ENCODE peak calls at places on chromosomes 6 and 20, in seven cellular contexts. One of them, this sample, is unnamed.

GRCh38 chr6:115830895-115831294 is 229.8 kb downstream of the FRK start:
- DNase-seq in fibroblast of lung: no peak
- DNase-seq in cardiac muscle cell: no peak
- DNase-seq in AG04450: no peak
- DNase-seq in CD8-positive, alpha-beta T cell: no peak
- DNase-seq in left lung: no peak
- DNase-seq in AG10803: no peak
- DNase-seq in this sample: no peak

GRCh38 chr20:2108987-2109386 is 7.4 kb downstream of the STK35 start:
- DNase-seq in cardiac muscle cell: no peak
- DNase-seq in AG10803: peak
- DNase-seq in AG04450: peak
- DNase-seq in left lung: no peak
- DNase-seq in CD8-positive, alpha-beta T cell: peak
- DNase-seq in fibroblast of lung: peak
- DNase-seq in this sample: no peak

GRCh38 chr6:12420626-12421025 is 130.5 kb downstream of the EDN1 start:
- DNase-seq in fibroblast of lung: no peak
- DNase-seq in AG10803: peak
- DNase-seq in CD8-positive, alpha-beta T cell: no peak
- DNase-seq in cardiac muscle cell: no peak
- DNase-seq in AG04450: no peak
- DNase-seq in left lung: no peak
- DNase-seq in this sample: no peak

GRCh38 chr6:34114695-34115395 is 31.0 kb downstream of the GRM4 start:
- DNase-seq in CD8-positive, alpha-beta T cell: no peak
- DNase-seq in AG10803: no peak
- DNase-seq in AG04450: no peak
- DNase-seq in cardiac muscle cell: no peak
- DNase-seq in left lung: no peak
- DNase-seq in fibroblast of lung: no peak
- DNase-seq in this sample: no peak

GRCh38 chr20:16393836-16394235 is 179.4 kb downstream of the KIF16B start:
- DNase-seq in cardiac muscle cell: no peak
- DNase-seq in CD8-positive, alpha-beta T cell: no peak
- DNase-seq in left lung: no peak
- DNase-seq in fibroblast of lung: no peak
- DNase-seq in AG04450: no peak
- DNase-seq in AG10803: no peak
- DNase-seq in this sample: no peak

GRCh38 chr6:142838821-142839685 is 105.9 kb downstream of the HIVEP2 start:
- DNase-seq in AG10803: no peak
- DNase-seq in cardiac muscle cell: no peak
- DNase-seq in CD8-positive, alpha-beta T cell: no peak
- DNase-seq in AG04450: no peak
- DNase-seq in left lung: no peak
- DNase-seq in fibroblast of lung: no peak
- DNase-seq in this sample: no peak

GRCh38 chr6:154921482-154921881 is 73.6 kb upstream of the TIAM2 start:
- DNase-seq in left lung: no peak
- DNase-seq in fibroblast of lung: no peak
- DNase-seq in CD8-positive, alpha-beta T cell: no peak
- DNase-seq in cardiac muscle cell: no peak
- DNase-seq in AG10803: no peak
- DNase-seq in AG04450: no peak
- DNase-seq in this sample: no peak

GRCh38 chr20:2114990-2115681 is 13.5 kb downstream of the STK35 start:
- DNase-seq in fibroblast of lung: peak
- DNase-seq in CD8-positive, alpha-beta T cell: no peak
- DNase-seq in AG04450: peak
- DNase-seq in AG10803: peak
- DNase-seq in cardiac muscle cell: no peak
- DNase-seq in left lung: no peak
- DNase-seq in this sample: no peak

GRCh38 chr6:129641344-129641743 is 68.6 kb downstream of the ARHGAP18 start:
- DNase-seq in left lung: no peak
- DNase-seq in fibroblast of lung: peak
- DNase-seq in AG04450: no peak
- DNase-seq in cardiac muscle cell: no peak
- DNase-seq in CD8-positive, alpha-beta T cell: no peak
- DNase-seq in AG10803: peak
- DNase-seq in this sample: no peak

GRCh38 chr6:37134622-37135191 is 35.2 kb upstream of the PIM1 start:
- DNase-seq in left lung: no peak
- DNase-seq in AG10803: peak
- DNase-seq in cardiac muscle cell: no peak
- DNase-seq in AG04450: peak
- DNase-seq in CD8-positive, alpha-beta T cell: peak
- DNase-seq in fibroblast of lung: peak
- DNase-seq in this sample: no peak

GRCh38 chr6:77463881-77464867 is 883 bp upstream of the HTR1B start:
- DNase-seq in AG10803: no peak
- DNase-seq in AG04450: no peak
- DNase-seq in CD8-positive, alpha-beta T cell: no peak
- DNase-seq in left lung: peak
- DNase-seq in fibroblast of lung: no peak
- DNase-seq in cardiac muscle cell: peak
- DNase-seq in this sample: no peak

GRCh38 chr20:19531446-19531845 is 226.6 kb upstream of the RIN2 start:
- DNase-seq in AG10803: no peak
- DNase-seq in AG04450: no peak
- DNase-seq in cardiac muscle cell: no peak
- DNase-seq in CD8-positive, alpha-beta T cell: no peak
- DNase-seq in fibroblast of lung: no peak
- DNase-seq in left lung: no peak
- DNase-seq in this sample: no peak

GRCh38 chr20:11301699-11302098 is 616.0 kb upstream of the BTBD3 start:
- DNase-seq in AG10803: no peak
- DNase-seq in fibroblast of lung: no peak
- DNase-seq in cardiac muscle cell: no peak
- DNase-seq in AG04450: no peak
- DNase-seq in left lung: no peak
- DNase-seq in CD8-positive, alpha-beta T cell: no peak
- DNase-seq in this sample: no peak

DNA sequence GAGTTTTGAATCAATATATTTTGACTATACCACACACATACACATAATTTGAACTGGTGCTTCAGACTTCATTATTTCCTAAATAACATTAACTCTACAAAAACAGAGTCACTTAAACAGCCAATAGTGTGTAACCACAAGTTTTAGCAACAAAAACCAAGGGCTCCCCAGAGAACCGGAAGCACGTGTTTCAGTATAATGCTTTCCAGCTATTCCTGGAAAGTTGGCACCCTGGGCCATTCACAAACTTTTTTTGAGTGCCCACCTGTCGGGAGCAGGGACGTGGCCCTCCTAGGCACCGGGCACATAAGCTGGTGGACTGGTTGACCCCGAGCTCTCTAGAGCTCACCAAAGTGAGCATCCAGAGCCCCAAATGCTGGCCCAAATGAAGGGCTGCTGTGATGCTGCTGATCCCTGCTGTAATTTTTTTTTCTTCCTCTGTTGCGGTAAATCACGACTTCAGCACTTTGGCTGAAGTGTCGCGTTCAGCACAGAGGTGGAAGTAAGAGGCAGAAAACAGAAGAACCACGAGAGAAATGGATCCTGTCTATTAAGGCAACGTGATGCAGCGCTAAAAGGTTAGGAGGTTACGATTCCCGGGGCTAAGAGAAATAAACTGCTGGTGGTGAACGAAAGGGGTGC is 1.8 kb upstream of the SLC35D3 start:
- DNase-seq in fibroblast of lung: no peak
- DNase-seq in AG10803: no peak
- DNase-seq in left lung: no peak
- DNase-seq in cardiac muscle cell: no peak
- DNase-seq in AG04450: no peak
- DNase-seq in CD8-positive, alpha-beta T cell: no peak
- DNase-seq in this sample: no peak
- H3K4me3 ChIP-seq in fibroblast of lung: peak
- H3K4me3 ChIP-seq in AG10803: peak
- H3K4me3 ChIP-seq in left lung: no peak
- H3K4me3 ChIP-seq in cardiac muscle cell: peak
- H3K4me3 ChIP-seq in AG04450: peak
- H3K4me3 ChIP-seq in CD8-positive, alpha-beta T cell: peak
- H3K4me3 ChIP-seq in this sample: peak

GRCh38 chr6:11212625-11213024 is 19.8 kb downstream of the NEDD9 start:
- DNase-seq in AG10803: peak
- DNase-seq in fibroblast of lung: peak
- DNase-seq in AG04450: no peak
- DNase-seq in left lung: no peak
- DNase-seq in cardiac muscle cell: no peak
- DNase-seq in CD8-positive, alpha-beta T cell: no peak
- DNase-seq in this sample: no peak
- H3K4me3 ChIP-seq in AG10803: no peak
- H3K4me3 ChIP-seq in fibroblast of lung: no peak
- H3K4me3 ChIP-seq in AG04450: no peak
- H3K4me3 ChIP-seq in left lung: no peak
- H3K4me3 ChIP-seq in cardiac muscle cell: no peak
- H3K4me3 ChIP-seq in CD8-positive, alpha-beta T cell: no peak
- H3K4me3 ChIP-seq in this sample: no peak

DNA sequence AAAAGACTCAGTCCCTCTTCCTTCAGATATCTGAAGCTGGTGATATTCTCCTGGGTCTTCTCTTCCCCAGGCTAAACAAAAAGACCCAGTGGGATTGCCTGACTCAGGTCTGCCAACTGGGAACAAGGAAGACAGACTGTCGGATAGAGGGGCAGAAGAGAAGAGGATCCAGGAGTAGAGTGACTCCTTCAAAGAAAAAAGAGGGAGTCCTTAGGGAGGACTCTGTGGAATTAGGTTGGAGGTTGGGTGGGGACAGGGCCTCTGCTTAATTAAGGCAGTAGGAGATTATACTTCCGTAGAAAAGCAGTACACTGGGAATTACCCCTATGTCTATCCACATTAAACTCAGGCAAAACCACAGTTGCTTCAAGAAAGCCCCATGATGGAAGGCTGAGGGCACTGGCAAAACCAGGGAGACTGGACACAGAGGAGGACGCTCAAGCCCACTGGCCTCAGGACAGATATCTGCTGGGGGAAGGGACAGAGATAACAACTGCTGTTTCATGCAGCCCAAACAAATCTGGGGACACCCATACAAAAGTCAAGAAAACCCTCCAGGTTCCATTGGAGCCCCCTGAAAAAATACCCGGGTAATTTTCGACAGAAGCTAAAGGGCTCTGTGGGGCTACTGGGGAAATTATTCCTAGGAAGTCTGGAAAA is 5.7 kb downstream of the BCL2L1 start:
- DNase-seq in left lung: no peak
- DNase-seq in fibroblast of lung: no peak
- DNase-seq in CD8-positive, alpha-beta T cell: no peak
- DNase-seq in cardiac muscle cell: no peak
- DNase-seq in AG04450: no peak
- DNase-seq in AG10803: no peak
- DNase-seq in this sample: peak
- H3K4me3 ChIP-seq in left lung: peak
- H3K4me3 ChIP-seq in fibroblast of lung: no peak
- H3K4me3 ChIP-seq in CD8-positive, alpha-beta T cell: no peak
- H3K4me3 ChIP-seq in cardiac muscle cell: no peak
- H3K4me3 ChIP-seq in AG04450: no peak
- H3K4me3 ChIP-seq in AG10803: no peak
- H3K4me3 ChIP-seq in this sample: no peak

DNA sequence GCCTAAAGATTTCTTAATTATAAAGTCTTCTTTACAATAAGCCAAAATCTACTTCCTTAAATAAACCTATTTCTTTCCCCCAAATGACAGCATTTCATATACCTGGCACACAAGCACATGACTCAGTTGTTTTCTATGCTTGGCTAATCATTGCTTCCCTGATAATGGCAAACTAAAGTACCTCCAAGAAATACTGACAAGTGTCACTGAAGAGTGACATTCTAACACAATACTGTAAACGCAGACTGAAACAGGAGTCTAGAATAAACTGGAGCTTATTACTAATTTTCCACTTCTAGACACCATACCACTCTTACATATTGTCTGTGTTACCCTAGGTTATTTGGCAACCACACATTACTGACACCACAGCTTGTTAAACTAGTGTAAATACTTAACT is 14.3 kb downstream of the SYNCRIP start:
- DNase-seq in AG10803: no peak
- DNase-seq in cardiac muscle cell: no peak
- DNase-seq in left lung: no peak
- DNase-seq in AG04450: no peak
- DNase-seq in fibroblast of lung: no peak
- DNase-seq in CD8-positive, alpha-beta T cell: no peak
- DNase-seq in this sample: no peak
- H3K4me3 ChIP-seq in AG10803: no peak
- H3K4me3 ChIP-seq in cardiac muscle cell: no peak
- H3K4me3 ChIP-seq in left lung: no peak
- H3K4me3 ChIP-seq in AG04450: no peak
- H3K4me3 ChIP-seq in fibroblast of lung: no peak
- H3K4me3 ChIP-seq in CD8-positive, alpha-beta T cell: no peak
- H3K4me3 ChIP-seq in this sample: no peak

GRCh38 chr6:45595010-45595851 is 217.5 kb upstream of the SUPT3H start:
- DNase-seq in AG04450: no peak
- DNase-seq in fibroblast of lung: no peak
- DNase-seq in AG10803: no peak
- DNase-seq in left lung: no peak
- DNase-seq in cardiac muscle cell: no peak
- DNase-seq in CD8-positive, alpha-beta T cell: no peak
- DNase-seq in this sample: no peak

GRCh38 chr6:45599053-45599452 is 221.3 kb upstream of the SUPT3H start:
- DNase-seq in AG04450: no peak
- DNase-seq in CD8-positive, alpha-beta T cell: no peak
- DNase-seq in AG10803: no peak
- DNase-seq in fibroblast of lung: no peak
- DNase-seq in left lung: no peak
- DNase-seq in cardiac muscle cell: no peak
- DNase-seq in this sample: no peak
- H3K4me3 ChIP-seq in AG04450: no peak
- H3K4me3 ChIP-seq in CD8-positive, alpha-beta T cell: no peak
- H3K4me3 ChIP-seq in AG10803: no peak
- H3K4me3 ChIP-seq in fibroblast of lung: no peak
- H3K4me3 ChIP-seq in left lung: no peak
- H3K4me3 ChIP-seq in cardiac muscle cell: no peak
- H3K4me3 ChIP-seq in this sample: no peak

This sample was measured in spleen.